ENCODE peak calls at places on chromosomes 4 and X, in four cellular contexts. C, O, A and N are unnamed samples.
A peak's percentile ranks its signal among the peaks of the same experiment; 100 is the strongest.

GRCh38 chrX:7147978-7148824 is at the start of gene PUDP:
- DNase-seq in C (no peak), O (peak; percentile 57), A (no peak), N (peak; percentile 69)

GRCh38 chr4:45453258-45453841 is 670.5 kb downstream of the GABRG1 start:
- DNase-seq in C (no peak), O (peak; percentile 18), A (no peak), N (peak; percentile 20)

GRCh38 chrX:74351760-74352159 is 47.8 kb downstream of the ZCCHC13 start:
- DNase-seq in C (no peak), O (no peak), A (no peak), N (no peak)

GRCh38 chrX:41095962-41096955 is 11.0 kb downstream of the USP9X start:
- DNase-seq in C (no peak), O (no peak), A (no peak), N (no peak)

GRCh38 chrX:147920161-147920666 is 8.5 kb downstream of the FMR1 start:
- DNase-seq in C (no peak), O (no peak), A (no peak), N (no peak)

GRCh38 chrX:96776966-96777365 is 92.3 kb downstream of the DIAPH2 start:
- DNase-seq in C (no peak), O (no peak), A (no peak), N (no peak)

GRCh38 chrX:134803551-134804183 is 145.4 kb upstream of the PLAC1 start:
- DNase-seq in C (no peak), O (peak; percentile 31), A (no peak), N (no peak)

GRCh38 chr4:31334086-31334910 is 614.1 kb downstream of the PCDH7 start:
- DNase-seq in C (no peak), O (no peak), A (no peak), N (no peak)

GRCh38 chr4:18722748-18723191 is 701.2 kb upstream of the LCORL start:
- DNase-seq in C (no peak), O (no peak), A (no peak), N (no peak)

GRCh38 chr4:176238157-176238608 is 30.8 kb downstream of the ASB5 start:
- DNase-seq in C (no peak), O (no peak), A (no peak), N (no peak)

GRCh38 chr4:53116959-53117358 is 248.9 kb downstream of the SCFD2 start:
- DNase-seq in C (no peak), O (no peak), A (no peak), N (no peak)

GRCh38 chr4:57355066-57355465 is 244.9 kb upstream of the IGFBP7 start:
- DNase-seq in C (no peak), O (no peak), A (no peak), N (no peak)

GRCh38 chr4:153083447-153083921 is 120.8 kb upstream of the TRIM2 start:
- DNase-seq in C (peak; percentile 63), O (peak; percentile 72), A (peak; percentile 40), N (peak; percentile 87)

GRCh38 chr4:171118091-171118490 is 695.1 kb upstream of the GALNTL6 start:
- DNase-seq in C (no peak), O (no peak), A (no peak), N (no peak)

GRCh38 chr4:16858275-16858752 is 40.1 kb downstream of the LDB2 start:
- DNase-seq in C (peak; percentile 34), O (no peak), A (no peak), N (peak; percentile 22)

GRCh38 chr4:2069986-2070385 is 10.9 kb downstream of the NAT8L start:
- DNase-seq in C (no peak), O (no peak), A (no peak), N (no peak)

GRCh38 chrX:12779534-12779933 is 11.7 kb upstream of the PRPS2 start:
- DNase-seq in C (no peak), O (peak; percentile 37), A (no peak), N (no peak)

GRCh38 chr4:155526452-155527169 is 140.0 kb upstream of the GUCY1A1 start:
- DNase-seq in C (no peak), O (no peak), A (no peak), N (no peak)

GRCh38 chr4:124144302-124144701 is 568.2 kb downstream of the ANKRD50 start:
- DNase-seq in C (no peak), O (no peak), A (no peak), N (no peak)

GRCh38 chr4:1330761-1331590 is 16.0 kb upstream of the UVSSA start:
- DNase-seq in C (no peak), O (no peak), A (no peak), N (no peak)

GRCh38 chrX:10071451-10072163 is 85.2 kb upstream of the CLCN4 start:
- DNase-seq in C (no peak), O (no peak), A (no peak), N (no peak)

GRCh38 chrX:108018659-108019381 is 26.0 kb upstream of the VSIG1 start:
- DNase-seq in C (no peak), O (no peak), A (no peak), N (no peak)

GRCh38 chrX:72130156-72130761 is 1.5 kb downstream of the RTL5 start:
- DNase-seq in C (no peak), O (no peak), A (no peak), N (no peak)

GRCh38 chr4:177118596-177118995 is 191.1 kb upstream of the NEIL3 start:
- DNase-seq in C (no peak), O (no peak), A (no peak), N (no peak)

GRCh38 chr4:62408467-62408866 is 1208.3 kb downstream of the ADGRL3 start:
- DNase-seq in C (no peak), O (no peak), A (no peak), N (no peak)

DNA sequence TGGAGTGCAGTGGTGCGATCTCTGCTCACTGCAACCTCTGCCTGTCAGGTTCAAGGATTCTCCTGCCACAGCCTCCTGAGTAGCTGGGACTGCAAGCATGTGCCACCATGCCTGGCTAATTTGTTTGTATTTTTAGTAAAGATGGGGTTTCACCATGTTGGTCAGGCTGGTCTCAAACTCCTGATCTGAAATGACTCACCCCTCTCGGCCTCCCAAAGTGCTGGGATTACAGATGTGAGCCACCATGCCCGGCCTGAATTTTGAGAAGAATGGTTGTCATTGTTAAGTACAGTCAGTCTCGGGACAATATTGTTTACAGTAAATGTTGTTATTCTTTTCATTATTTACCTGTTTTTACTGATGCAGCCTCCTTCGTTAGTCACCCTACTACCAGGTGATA is 1226.2 kb upstream of the TENM3 start:
- DNase-seq in C (no peak), O (no peak), A (no peak), N (no peak)
- TF ChIP-seq SUZ12 in C (no peak), O (no peak), A (no peak), N (no peak)

GRCh38 chrX:139049455-139049854 is 337.9 kb upstream of the FGF13 start:
- DNase-seq in C (no peak), O (no peak), A (no peak), N (no peak)
- TF ChIP-seq ZNF274 in C (no peak), O (no peak), A (no peak), N (no peak)

DNA sequence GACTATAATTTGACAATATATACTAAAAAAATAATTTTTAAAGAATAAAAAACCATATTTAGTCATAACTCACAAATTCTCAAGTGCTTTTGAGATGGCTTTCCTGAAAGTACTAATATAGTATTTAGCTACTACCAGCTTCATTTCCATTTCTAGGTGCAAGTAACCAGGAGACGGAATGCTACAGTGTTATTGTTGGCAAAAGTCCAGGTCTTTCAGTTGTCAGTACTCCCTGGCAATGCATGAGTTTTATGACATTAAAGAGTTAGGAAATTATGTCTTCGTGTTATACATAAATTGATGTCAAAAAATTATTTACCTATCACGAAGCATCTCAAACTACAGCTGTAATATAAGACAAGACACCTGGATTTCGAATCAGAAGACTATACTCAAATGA is 45.0 kb downstream of the TMEM47 start:
- DNase-seq in C (no peak), O (no peak), A (no peak), N (no peak)
- TF ChIP-seq SUZ12 in C (no peak), O (no peak), A (no peak), N (no peak)

DNA sequence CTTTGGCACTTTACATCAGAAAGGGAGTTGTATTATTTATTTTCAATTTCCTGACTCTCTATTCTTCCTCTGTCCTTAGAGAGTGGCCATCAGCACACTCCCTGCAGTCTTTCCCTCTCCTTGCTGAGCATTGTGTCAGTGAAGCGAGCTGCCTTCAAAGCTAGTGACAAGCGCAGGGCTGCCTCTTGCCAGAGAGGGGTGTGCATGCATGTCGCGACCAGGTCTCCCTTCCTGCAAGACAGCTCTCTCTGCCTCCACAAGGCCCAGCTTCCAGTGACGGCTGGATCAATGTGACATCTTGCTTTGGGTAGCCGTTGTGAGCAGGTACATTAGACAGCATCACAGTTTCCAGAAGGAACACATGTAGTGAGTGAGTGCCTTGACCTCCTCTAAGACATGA is 810.9 kb upstream of the TENM3 start:
- DNase-seq in C (peak; percentile 1), O (no peak), A (no peak), N (no peak)
- TF ChIP-seq ZNF274 in C (no peak), O (no peak), A (no peak), N (no peak)

GRCh38 chr4:181437895-181438294 is 805.3 kb upstream of the TENM3 start:
- DNase-seq in C (no peak), O (no peak), A (no peak), N (no peak)
- TF ChIP-seq SUZ12 in C (no peak), O (no peak), A (no peak), N (no peak)

DNA sequence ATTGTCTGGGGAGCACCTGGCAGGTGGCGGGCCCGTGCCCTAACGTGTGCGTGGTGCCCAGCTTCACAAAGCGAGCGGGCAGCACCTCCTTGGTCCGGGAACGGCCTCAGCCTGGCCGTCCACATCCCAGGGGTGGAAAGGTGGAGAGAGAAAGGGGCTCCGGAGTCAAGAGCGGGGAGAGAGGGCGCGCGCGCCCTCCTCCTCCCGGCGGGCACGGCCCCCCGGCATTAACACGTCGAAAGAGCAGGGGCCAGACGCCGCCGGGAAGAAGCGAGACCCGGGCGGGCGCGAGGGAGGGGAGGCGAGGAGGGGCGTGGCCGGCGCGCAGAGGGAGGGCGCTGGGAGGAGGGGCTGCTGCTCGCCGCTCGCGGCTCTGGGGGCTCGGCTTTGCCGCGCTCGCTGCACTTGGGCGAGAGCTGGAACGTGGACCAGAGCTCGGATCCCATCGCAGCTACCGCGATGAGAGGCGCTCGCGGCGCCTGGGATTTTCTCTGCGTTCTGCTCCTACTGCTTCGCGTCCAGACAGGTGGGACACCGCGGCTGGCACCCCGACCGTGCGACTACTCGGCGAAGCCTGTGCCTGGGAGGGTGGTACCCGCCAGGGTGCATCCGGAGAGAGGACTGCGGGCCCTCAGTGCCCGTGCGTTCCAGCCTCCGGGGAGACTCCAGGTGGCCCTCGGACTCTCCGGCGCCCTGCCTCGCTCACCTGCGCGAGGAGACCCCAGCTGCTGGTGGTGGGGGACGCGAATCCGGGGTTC is at the start of gene KIT:
- DNase-seq in C (peak; percentile 66), O (no peak), A (no peak), N (peak; percentile 66)
- TF ChIP-seq ZNF274 in C (no peak), O (no peak), A (no peak), N (no peak)

GRCh38 chr4:136829298-136829697 is 703.0 kb downstream of the PCDH18 start:
- DNase-seq in C (no peak), O (no peak), A (no peak), N (no peak)

GRCh38 chr4:136831553-136831952 is 700.7 kb downstream of the PCDH18 start:
- DNase-seq in C (peak; percentile 13), O (no peak), A (no peak), N (no peak)
- TF ChIP-seq SUZ12 in C (no peak), O (no peak), A (no peak), N (no peak)

GRCh38 chr4:60617731-60618130 is 582.4 kb upstream of the ADGRL3 start:
- DNase-seq in C (no peak), O (no peak), A (no peak), N (no peak)

GRCh38 chr4:60619531-60620305 is 580.4 kb upstream of the ADGRL3 start:
- DNase-seq in C (no peak), O (no peak), A (no peak), N (no peak)
- TF ChIP-seq ZNF274 in C (no peak), O (no peak), A (no peak), N (no peak)